ENCODE peak calls at places on chromosome 5, in five cellular contexts. One of them, this sample, is unnamed.

GRCh38 chr5:62354028-62354874 is 48.2 kb downstream of the KIF2A start:
- DNase-seq in HCT116: peak; percentile 31
- DNase-seq in heart left ventricle: no peak
- DNase-seq in breast epithelium: no peak
- DNase-seq in K562: peak; percentile 54
- DNase-seq in this sample: no peak

GRCh38 chr5:3002230-3002629 is 250.8 kb upstream of the IRX2 start:
- DNase-seq in K562: no peak
- DNase-seq in HCT116: no peak
- DNase-seq in heart left ventricle: no peak
- DNase-seq in breast epithelium: no peak
- DNase-seq in this sample: no peak

GRCh38 chr5:111596705-111597104 is 84.4 kb upstream of the STARD4 start:
- DNase-seq in breast epithelium: no peak
- DNase-seq in K562: no peak
- DNase-seq in heart left ventricle: no peak
- DNase-seq in HCT116: no peak
- DNase-seq in this sample: no peak

GRCh38 chr5:180071418-180072255 is at the start of gene RNF130:
- DNase-seq in heart left ventricle: peak; percentile 95
- DNase-seq in breast epithelium: peak; percentile 89
- DNase-seq in HCT116: peak; percentile 77
- DNase-seq in K562: peak; percentile 95
- DNase-seq in this sample: peak; percentile 96

GRCh38 chr5:167244583-167244982 is 1046.9 kb upstream of the WWC1 start:
- DNase-seq in breast epithelium: no peak
- DNase-seq in heart left ventricle: no peak
- DNase-seq in HCT116: no peak
- DNase-seq in K562: no peak
- DNase-seq in this sample: no peak

GRCh38 chr5:1101991-1102713 is 9.7 kb downstream of the SLC12A7 start:
- DNase-seq in heart left ventricle: peak; percentile 75
- DNase-seq in breast epithelium: no peak
- DNase-seq in HCT116: no peak
- DNase-seq in K562: peak; percentile 41
- DNase-seq in this sample: peak; percentile 71

GRCh38 chr5:6455571-6456200 is 7.0 kb downstream of the UBE2QL1 start:
- DNase-seq in HCT116: no peak
- DNase-seq in breast epithelium: no peak
- DNase-seq in K562: no peak
- DNase-seq in heart left ventricle: no peak
- DNase-seq in this sample: no peak

GRCh38 chr5:56703962-56704361 is 111.4 kb upstream of the MAP3K1 start:
- DNase-seq in K562: no peak
- DNase-seq in HCT116: no peak
- DNase-seq in heart left ventricle: no peak
- DNase-seq in breast epithelium: no peak
- DNase-seq in this sample: no peak

GRCh38 chr5:158514353-158514960 is 585.3 kb downstream of the EBF1 start:
- DNase-seq in breast epithelium: no peak
- DNase-seq in HCT116: no peak
- DNase-seq in heart left ventricle: no peak
- DNase-seq in K562: no peak
- DNase-seq in this sample: no peak

GRCh38 chr5:35899805-35900204 is 38.6 kb downstream of the CAPSL start:
- DNase-seq in K562: no peak
- DNase-seq in heart left ventricle: no peak
- DNase-seq in breast epithelium: no peak
- DNase-seq in HCT116: no peak
- DNase-seq in this sample: no peak

GRCh38 chr5:53246042-53246836 is 136.7 kb upstream of the MOCS2 start:
- DNase-seq in breast epithelium: no peak
- DNase-seq in K562: peak; percentile 40
- DNase-seq in HCT116: no peak
- DNase-seq in heart left ventricle: no peak
- DNase-seq in this sample: no peak

GRCh38 chr5:1723957-1724821 is 75.4 kb downstream of the MRPL36 start:
- DNase-seq in HCT116: no peak
- DNase-seq in K562: no peak
- DNase-seq in heart left ventricle: no peak
- DNase-seq in breast epithelium: no peak
- DNase-seq in this sample: peak; percentile 18

GRCh38 chr5:18483386-18483785 is 849.1 kb downstream of the TAF11L14 start:
- DNase-seq in HCT116: no peak
- DNase-seq in K562: no peak
- DNase-seq in breast epithelium: no peak
- DNase-seq in heart left ventricle: no peak
- DNase-seq in this sample: no peak

DNA sequence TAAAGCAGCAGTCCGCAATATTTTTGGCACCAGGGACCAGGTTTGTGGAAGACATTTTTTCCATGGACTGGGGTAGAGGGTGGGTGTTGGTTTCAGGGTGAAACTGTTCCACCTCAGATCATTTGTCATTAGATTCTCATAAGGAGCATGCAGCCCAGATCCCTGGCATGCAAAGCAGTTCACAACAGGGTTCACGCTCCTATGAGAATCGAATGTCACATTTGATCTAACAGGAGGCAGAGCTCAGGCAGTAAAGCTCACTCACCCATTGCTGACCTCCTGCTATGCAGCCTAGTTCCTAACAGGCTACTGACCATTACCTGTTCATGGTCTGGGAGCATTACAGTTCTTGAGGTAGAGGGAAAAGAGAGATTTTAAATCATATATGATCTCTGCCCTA is 241.5 kb upstream of the COX7C start:
- DNase-seq in K562: no peak
- DNase-seq in breast epithelium: no peak
- DNase-seq in HCT116: no peak
- DNase-seq in heart left ventricle: no peak
- DNase-seq in this sample: no peak
- H3K4me1 ChIP-seq in K562: no peaks in the 10 kb centered on the region
- H3K4me1 ChIP-seq in breast epithelium: no peaks in the 10 kb centered on the region
- H3K4me1 ChIP-seq in HCT116: no peaks in the 10 kb centered on the region
- H3K4me1 ChIP-seq in heart left ventricle: no peaks in the 10 kb centered on the region
- H3K4me1 ChIP-seq in this sample: no peaks in the 10 kb centered on the region

DNA sequence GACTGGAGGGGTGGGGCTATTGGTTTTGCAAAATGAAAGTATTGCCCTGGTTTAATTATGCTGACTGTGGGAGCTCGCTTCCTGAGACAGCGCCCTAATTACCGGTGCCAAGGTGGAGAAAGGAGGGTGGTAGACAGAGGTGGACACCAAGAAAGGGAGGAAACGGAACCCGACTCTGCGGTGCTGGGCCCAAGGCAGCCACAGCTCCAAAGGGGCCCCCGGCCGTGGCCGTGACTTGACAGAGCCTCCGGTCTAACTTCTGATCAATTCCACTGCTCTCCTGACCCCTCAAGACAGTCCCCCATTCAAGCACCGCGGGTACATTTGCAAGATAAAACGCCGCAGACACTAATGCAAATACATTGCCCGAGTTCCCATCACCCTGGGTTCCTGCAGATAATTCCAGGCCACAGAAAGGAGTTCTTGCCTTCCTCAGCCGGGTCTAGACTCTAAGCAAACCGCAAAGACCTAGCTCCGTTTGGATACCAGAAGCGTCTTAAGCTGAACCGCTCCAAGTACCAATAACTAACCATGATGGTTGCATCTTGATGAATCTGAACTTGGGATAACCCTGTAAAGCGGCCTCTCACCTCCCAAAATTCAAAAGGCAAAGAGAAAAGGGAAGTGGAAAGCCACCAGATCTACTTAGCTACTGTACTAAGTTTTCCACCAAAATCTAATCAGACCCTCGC is 211.0 kb downstream of the MEF2C start:
- DNase-seq in breast epithelium: no peak
- DNase-seq in HCT116: no peak
- DNase-seq in K562: no peak
- DNase-seq in heart left ventricle: no peak
- DNase-seq in this sample: no peak
- H3K27me3 ChIP-seq in breast epithelium: peaks cover 12% of the 10 kb centered on the region
- H3K27me3 ChIP-seq in HCT116: no peaks in the 10 kb centered on the region
- H3K27me3 ChIP-seq in K562: peaks cover 12% of the 10 kb centered on the region
- H3K27me3 ChIP-seq in heart left ventricle: peaks cover 64% of the 10 kb centered on the region
- H3K27me3 ChIP-seq in this sample: peaks cover 79% of the 10 kb centered on the region

GRCh38 chr5:68215888-68216736 is 556 bp downstream of the PIK3R1 start:
- DNase-seq in K562: peak; percentile 67
- DNase-seq in HCT116: no peak
- DNase-seq in heart left ventricle: peak; percentile 72
- DNase-seq in breast epithelium: peak; percentile 52
- DNase-seq in this sample: peak; percentile 89

GRCh38 chr5:68216737-68217231 is 1.2 kb downstream of the PIK3R1 start:
- DNase-seq in HCT116: no peak
- DNase-seq in heart left ventricle: no peak
- DNase-seq in K562: no peak
- DNase-seq in breast epithelium: no peak
- DNase-seq in this sample: no peak

GRCh38 chr5:68214472-68215207 is 916 bp upstream of the PIK3R1 start:
- DNase-seq in K562: no peak
- DNase-seq in HCT116: no peak
- DNase-seq in heart left ventricle: no peak
- DNase-seq in breast epithelium: no peak
- DNase-seq in this sample: peak; percentile 95

GRCh38 chr5:68217476-68217984 is 2.0 kb downstream of the PIK3R1 start:
- DNase-seq in K562: no peak
- DNase-seq in breast epithelium: no peak
- DNase-seq in heart left ventricle: no peak
- DNase-seq in HCT116: no peak
- DNase-seq in this sample: no peak

DNA sequence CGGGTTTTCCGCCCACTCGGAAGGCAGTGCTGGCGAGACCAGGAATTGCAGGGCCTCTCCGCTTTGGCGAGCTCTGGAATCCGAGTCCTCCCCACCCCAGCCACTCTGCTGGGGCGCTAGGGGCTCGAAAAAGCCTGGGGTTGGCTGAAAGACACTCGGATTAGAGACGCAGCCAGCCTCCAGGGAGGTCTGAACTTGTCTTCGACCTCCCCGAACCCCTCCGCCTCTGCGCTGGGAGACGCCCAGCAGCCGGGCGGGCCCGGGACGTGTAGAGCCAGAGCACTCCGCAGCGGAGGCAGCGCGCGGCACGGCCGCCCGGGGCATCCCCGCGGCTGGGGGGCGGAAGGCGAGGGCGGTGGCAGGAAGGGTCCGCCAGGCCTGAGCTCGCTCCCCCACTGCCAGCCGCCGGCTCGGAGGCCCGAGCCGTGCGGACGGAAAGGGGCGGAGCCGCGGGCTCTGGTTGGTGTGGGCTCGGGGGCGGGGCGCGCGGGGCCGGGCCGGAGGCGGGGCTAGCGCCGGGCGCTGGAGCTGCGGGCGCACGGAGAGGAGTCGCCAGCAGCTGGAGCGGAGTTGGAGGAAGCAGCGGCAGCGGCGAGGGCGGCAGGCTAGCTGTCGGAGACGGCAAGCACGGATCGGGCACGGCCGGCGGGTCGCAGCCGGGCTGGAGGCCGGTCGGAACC is at the start of gene PIK3R1:
- DNase-seq in K562: peak; percentile 94
- DNase-seq in heart left ventricle: peak; percentile 97
- DNase-seq in breast epithelium: peak; percentile 95
- DNase-seq in HCT116: peak; percentile 64
- DNase-seq in this sample: peak; percentile 97
- TF ChIP-seq POLR2A in K562: peak; percentile 62
- TF ChIP-seq POLR2A in heart left ventricle: peak; percentile 98
- TF ChIP-seq POLR2A in breast epithelium: peak; percentile 65
- TF ChIP-seq POLR2A in HCT116: peak; percentile 73
- TF ChIP-seq POLR2A in this sample: peak; percentile 84

GRCh38 chr5:79561525-79561893 is 47.6 kb upstream of the HOMER1 start:
- DNase-seq in breast epithelium: no peak
- DNase-seq in HCT116: no peak
- DNase-seq in K562: no peak
- DNase-seq in heart left ventricle: no peak
- DNase-seq in this sample: no peak
- H3K4me1 ChIP-seq in breast epithelium: no peaks in the 10 kb centered on the region
- H3K4me1 ChIP-seq in HCT116: no peaks in the 10 kb centered on the region
- H3K4me1 ChIP-seq in K562: no peaks in the 10 kb centered on the region
- H3K4me1 ChIP-seq in heart left ventricle: peaks cover 8% of the 10 kb centered on the region
- H3K4me1 ChIP-seq in this sample: no peaks in the 10 kb centered on the region

DNA sequence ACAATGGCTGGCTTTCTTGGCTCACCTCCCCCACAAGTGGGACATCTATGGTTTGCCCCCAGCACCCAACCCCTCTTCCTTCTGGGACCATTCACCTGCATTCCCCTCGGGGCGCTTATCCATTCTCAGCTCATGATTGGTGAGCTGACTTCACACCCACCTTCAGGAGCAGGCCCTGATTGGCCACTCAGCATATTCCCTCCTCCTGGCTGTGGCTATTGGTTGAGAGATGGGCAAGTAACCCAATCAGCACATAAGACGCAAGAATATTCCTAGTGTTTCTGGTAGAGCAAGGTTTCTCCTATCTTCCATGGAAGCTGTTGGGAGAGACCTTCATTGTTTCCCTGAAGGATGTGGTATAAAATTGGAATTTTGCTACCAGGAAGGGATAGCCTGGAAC is 22.7 kb upstream of the UNC5A start:
- DNase-seq in K562: peak; percentile 22
- DNase-seq in heart left ventricle: no peak
- DNase-seq in HCT116: peak; percentile 15
- DNase-seq in breast epithelium: no peak
- DNase-seq in this sample: no peak
- H3K27me3 ChIP-seq in K562: peaks cover 16% of the 10 kb centered on the region
- H3K27me3 ChIP-seq in heart left ventricle: peaks cover 2% of the 10 kb centered on the region
- H3K27me3 ChIP-seq in HCT116: no peaks in the 10 kb centered on the region
- H3K27me3 ChIP-seq in breast epithelium: no peaks in the 10 kb centered on the region
- H3K27me3 ChIP-seq in this sample: no peaks in the 10 kb centered on the region